ENCODE peak calls at places on chromosomes 7 and 10, in five cellular contexts. V, A, N, D and S are unnamed samples.

GRCh38 chr7:50174948-50175347 is 81.9 kb upstream of the ZPBP start:
- DNase-seq in V (no peak), D (no peak), N (no peak), A (no peak), S (no peak)

GRCh38 chr7:44977304-44977858 is 1.4 kb downstream of the MYO1G start:
- DNase-seq in V (peak; percentile 71), D (peak; percentile 64), N (no peak), A (no peak), S (peak; percentile 74)

GRCh38 chr7:90401989-90402388 is 1.3 kb upstream of the CLDN12 start:
- DNase-seq in V (no peak), A (no peak), N (peak; percentile 26), D (no peak), S (no peak)

GRCh38 chr7:106098889-106099288 is 13.2 kb downstream of the SYPL1 start:
- DNase-seq in N (no peak), V (no peak), A (no peak), D (no peak), S (no peak)

GRCh38 chr7:70289067-70289466 is 690.8 kb downstream of the AUTS2 start:
- DNase-seq in V (no peak), D (no peak), A (no peak), N (no peak), S (no peak)

GRCh38 chr10:27618036-27618615 is 114.0 kb downstream of the RAB18 start:
- DNase-seq in D (no peak), V (no peak), A (no peak), N (no peak), S (no peak)

GRCh38 chr7:137992042-137992737 is 9.7 kb downstream of the CREB3L2 start:
- DNase-seq in A (no peak), V (no peak), D (no peak), N (no peak), S (no peak)

GRCh38 chr10:31604141-31604540 is 285.1 kb downstream of the ZEB1 start:
- DNase-seq in V (no peak), D (no peak), N (no peak), A (no peak), S (no peak)

GRCh38 chr7:100065452-100066186 is 15.9 kb downstream of the ZNF3 start:
- DNase-seq in A (no peak), D (no peak), N (no peak), V (no peak), S (no peak)

GRCh38 chr7:34133983-34134782 is 228.8 kb downstream of the BMPER start:
- DNase-seq in A (peak; percentile 45), N (peak; percentile 72), V (no peak), D (no peak), S (peak; percentile 41)

GRCh38 chr7:111409714-111410422 is 152.4 kb downstream of the IMMP2L start:
- DNase-seq in V (no peak), N (no peak), A (no peak), D (no peak), S (no peak)

GRCh38 chr7:129607471-129608120 is 3.9 kb upstream of the NRF1 start:
- DNase-seq in A (peak; percentile 91), N (peak; percentile 19), D (peak; percentile 11), V (peak; percentile 25), S (peak; percentile 69)

GRCh38 chr7:32890010-32890552 is 1.5 kb downstream of the KBTBD2 start:
- DNase-seq in A (no peak), D (no peak), V (no peak), N (peak; percentile 40), S (peak; percentile 59)